ENCODE peak calls at places on chromosomes 5 and 9, in six cellular contexts. D, C, V, M, R and G are unnamed samples.

GRCh38 chr9:68653141-68653595 is 51.9 kb upstream of the PIP5K1B start:
- DNase-seq in D (no peak), C (no peak), V (peak), M (no peak), R (no peak), G (no peak)

GRCh38 chr9:94975480-94976452 is 249.3 kb downstream of the AOPEP start:
- DNase-seq in D (no peak), C (no peak), V (no peak), M (no peak), R (no peak), G (no peak)

GRCh38 chr5:149195337-149195887 is 54.1 kb downstream of the ABLIM3 start:
- DNase-seq in D (no peak), C (no peak), V (no peak), M (no peak), R (no peak), G (no peak)

GRCh38 chr5:132294728-132295504 is 722 bp downstream of the SLC22A4 start:
- DNase-seq in D (peak), C (peak), V (peak), M (no peak), R (peak), G (peak)

GRCh38 chr5:157217289-157218024 is 36.8 kb downstream of the ITK start:
- DNase-seq in D (no peak), C (no peak), V (no peak), M (no peak), R (no peak), G (no peak)

GRCh38 chr5:179234563-179235135 is 110.6 kb downstream of the ADAMTS2 start:
- DNase-seq in D (no peak), C (no peak), V (no peak), M (no peak), R (no peak), G (no peak)

GRCh38 chr9:91948423-91949292 is 1.4 kb downstream of the ROR2 start:
- DNase-seq in D (peak), C (peak), V (no peak), M (peak), R (peak), G (peak)

GRCh38 chr9:14349141-14349817 is 35.3 kb upstream of the NFIB start:
- DNase-seq in D (no peak), C (no peak), V (no peak), M (no peak), R (no peak), G (no peak)

GRCh38 chr9:22067196-22067595 is 58.1 kb upstream of the CDKN2B start:
- DNase-seq in D (no peak), C (no peak), V (no peak), M (no peak), R (no peak), G (no peak)

GRCh38 chr5:2193142-2193922 is 310.6 kb upstream of the IRX4 start:
- DNase-seq in D (no peak), C (no peak), V (no peak), M (no peak), R (no peak), G (no peak)